ENCODE peak calls at places on chromosomes 1 and 21, in six cellular contexts. O is stimulated activated naive CD8-positive, alpha-beta T cell treated with anti-CD3 and anti-CD28 coated beads, Interleukin-15, Interleukin-2, amounts not matched to agents 100 U/mL and 50 U/mL, for 24 hours; A is progenitor cell of endocrine pancreas; D is AG20443; X is lower lobe of right lung; J is Kasumi-1. Y is an unnamed sample.
A peak's percentile ranks its signal among the peaks of the same experiment; 100 is the strongest.

GRCh38 chr1:205191617-205192016 is 19.9 kb downstream of the DSTYK start:
- DNase-seq in O (no peak), A (no peak), D (no peak), X (no peak), J (no peak), Y (no peak)

GRCh38 chr1:221634010-221634409 is 107.9 kb downstream of the DUSP10 start:
- DNase-seq in O (no peak), A (no peak), D (no peak), X (no peak), J (no peak), Y (no peak)

GRCh38 chr1:23791434-23792047 is 596 bp downstream of the LYPLA2 start:
- DNase-seq in O (peak; percentile 40), A (no peak), D (peak; percentile 48), X (peak; percentile 61), J (no peak), Y (no peak)

GRCh38 chr1:209246660-209247059 is 336.9 kb upstream of the CAMK1G start:
- DNase-seq in O (no peak), A (no peak), D (peak; percentile 11), X (no peak), J (no peak), Y (no peak)

GRCh38 chr1:43452789-43453441 is 816 bp downstream of the HYI start:
- DNase-seq in O (no peak), A (no peak), D (peak; percentile 51), X (no peak), J (no peak), Y (no peak)

GRCh38 chr1:155967410-155968400 is 10.6 kb downstream of the ARHGEF2 start:
- DNase-seq in O (no peak), A (no peak), D (no peak), X (no peak), J (peak; percentile 84), Y (no peak)

GRCh38 chr1:45767035-45767434 is 16.6 kb upstream of the IPP start:
- DNase-seq in O (no peak), A (no peak), D (peak; percentile 52), X (no peak), J (no peak), Y (no peak)

GRCh38 chr1:208533746-208534603 is 289.8 kb upstream of the PLXNA2 start:
- DNase-seq in O (no peak), A (no peak), D (no peak), X (no peak), J (no peak), Y (no peak)

GRCh38 chr1:235806128-235806527 is 60.6 kb downstream of the LYST start:
- DNase-seq in O (no peak), A (no peak), D (no peak), X (no peak), J (no peak), Y (no peak)

GRCh38 chr1:245475116-245475515 is 320.3 kb downstream of the KIF26B start:
- DNase-seq in O (no peak), A (no peak), D (peak; percentile 75), X (no peak), J (no peak), Y (no peak)

GRCh38 chr1:151145158-151146071 is 1.0 kb downstream of the SEMA6C start:
- DNase-seq in O (peak; percentile 30), A (no peak), D (peak; percentile 26), X (no peak), J (no peak), Y (no peak)

GRCh38 chr1:93079685-93080141 is 630 bp downstream of the MTF2 start:
- DNase-seq in O (peak; percentile 54), A (peak; percentile 16), D (peak; percentile 18), X (peak; percentile 51), J (peak; percentile 79), Y (no peak)

GRCh38 chr21:44760376-44760775 is 41.2 kb downstream of the UBE2G2 start:
- DNase-seq in O (no peak), A (no peak), D (no peak), X (no peak), J (no peak), Y (no peak)

GRCh38 chr1:222974496-222974895 is 159.7 kb downstream of the DISP1 start:
- DNase-seq in O (no peak), A (no peak), D (peak; percentile 69), X (no peak), J (no peak), Y (no peak)

GRCh38 chr1:18890704-18891103 is 11.7 kb downstream of the ALDH4A1 start:
- DNase-seq in O (no peak), A (no peak), D (peak; percentile 84), X (no peak), J (no peak), Y (no peak)

GRCh38 chr21:26835027-26835713 is 10.0 kb downstream of the ADAMTS1 start:
- DNase-seq in O (no peak), A (no peak), D (no peak), X (no peak), J (peak; percentile 8), Y (no peak)

GRCh38 chr1:34790985-34791384 is 1.8 kb upstream of the GJA4 start:
- DNase-seq in O (no peak), A (no peak), D (no peak), X (no peak), J (no peak), Y (no peak)

GRCh38 chr1:56527548-56528302 is 51.6 kb downstream of the PLPP3 start:
- DNase-seq in O (no peak), A (no peak), D (no peak), X (no peak), J (no peak), Y (no peak)

GRCh38 chr1:9466780-9467755 is 72.2 kb upstream of the SLC25A33 start:
- DNase-seq in O (no peak), A (no peak), D (peak; percentile 65), X (no peak), J (no peak), Y (no peak)

GRCh38 chr1:11429226-11429625 is 49.7 kb upstream of the DISP3 start:
- DNase-seq in O (no peak), A (no peak), D (no peak), X (no peak), J (no peak), Y (no peak)

GRCh38 chr1:76269175-76269574 is 194.6 kb downstream of the ST6GALNAC3 start:
- DNase-seq in O (no peak), A (no peak), D (peak; percentile 77), X (no peak), J (peak; percentile 81), Y (no peak)

GRCh38 chr1:245512181-245512888 is 357.6 kb downstream of the KIF26B start:
- DNase-seq in O (no peak), A (no peak), D (peak; percentile 43), X (no peak), J (no peak), Y (no peak)

GRCh38 chr1:220227393-220227792 is 44.9 kb downstream of the RAB3GAP2 start:
- DNase-seq in O (no peak), A (no peak), D (no peak), X (no peak), J (peak; percentile 11), Y (no peak)

GRCh38 chr1:7267493-7267892 is 482.2 kb downstream of the CAMTA1 start:
- DNase-seq in O (no peak), A (no peak), D (no peak), X (no peak), J (no peak), Y (no peak)

Y was measured in CD4-positive, alpha-beta T cell.